ENCODE peak calls at places on chromosome 22, in five cellular contexts. Y, T, B, H and M are unnamed samples.
A peak's percentile ranks its signal among the peaks of the same experiment; 100 is the strongest.

GRCh38 chr22:41998361-41999261 is at the start of gene WBP2NL:
- DNase-seq in Y (peak; percentile 66), T (no peak), B (no peak), H (no peak), M (peak; percentile 42)

GRCh38 chr22:44181912-44182590 is 1.3 kb downstream of the PARVG start:
- DNase-seq in Y (no peak), T (no peak), B (no peak), H (no peak), M (no peak)

GRCh38 chr22:17348464-17349103 is 20.7 kb upstream of the CECR2 start:
- DNase-seq in Y (no peak), T (no peak), B (no peak), H (no peak), M (no peak)

GRCh38 chr22:32355760-32356159 is 1.9 kb upstream of the RFPL3 start:
- DNase-seq in Y (no peak), T (peak; percentile 18), B (no peak), H (peak; percentile 48), M (peak; percentile 5)

GRCh38 chr22:22201185-22201924 is 43.2 kb upstream of the VPREB1 start:
- DNase-seq in Y (peak; percentile 90), T (peak; percentile 25), B (peak; percentile 87), H (no peak), M (peak; percentile 30)

GRCh38 chr22:29668681-29669080 is 51.1 kb upstream of the CABP7 start:
- DNase-seq in Y (no peak), T (no peak), B (no peak), H (no peak), M (no peak)

GRCh38 chr22:48943567-48944432 is 883.9 kb downstream of the BRD1 start:
- DNase-seq in Y (peak; percentile 55), T (peak; percentile 97), B (peak; percentile 77), H (no peak), M (no peak)

GRCh38 chr22:29780781-29781676 is 13.9 kb downstream of the UQCR10 start:
- DNase-seq in Y (peak; percentile 89), T (peak; percentile 56), B (no peak), H (no peak), M (no peak)

GRCh38 chr22:49099089-49099488 is 728.6 kb downstream of the BRD1 start:
- DNase-seq in Y (no peak), T (no peak), B (no peak), H (no peak), M (no peak)

GRCh38 chr22:17774206-17774927 is at the start of gene BID:
- DNase-seq in Y (peak; percentile 81), T (no peak), B (no peak), H (no peak), M (no peak)

GRCh38 chr22:41917906-41918791 is 3.3 kb upstream of the SHISA8 start:
- DNase-seq in Y (no peak), T (no peak), B (no peak), H (no peak), M (no peak)

GRCh38 chr22:42649261-42650056 is at the start of gene CYB5R3:
- DNase-seq in Y (peak; percentile 93), T (peak; percentile 51), B (peak; percentile 90), H (peak; percentile 42), M (peak; percentile 42)

GRCh38 chr22:17191163-17191562 is 28.1 kb downstream of the ADA2 start:
- DNase-seq in Y (no peak), T (no peak), B (no peak), H (no peak), M (no peak)

GRCh38 chr22:22371031-22371541 is 126.5 kb downstream of the VPREB1 start:
- DNase-seq in Y (peak; percentile 76), T (no peak), B (no peak), H (no peak), M (no peak)

GRCh38 chr22:36398602-36399472 is 11.1 kb upstream of the MYH9 start:
- DNase-seq in Y (no peak), T (peak; percentile 51), B (no peak), H (no peak), M (no peak)

GRCh38 chr22:20435436-20436308 is 2.0 kb downstream of the SCARF2 start:
- DNase-seq in Y (no peak), T (no peak), B (no peak), H (no peak), M (no peak)

GRCh38 chr22:20433686-20434241 is 3.9 kb downstream of the SCARF2 start:
- DNase-seq in Y (no peak), T (no peak), B (no peak), H (no peak), M (no peak)

GRCh38 chr22:20434264-20434751 is 3.3 kb downstream of the SCARF2 start:
- DNase-seq in Y (no peak), T (no peak), B (no peak), H (no peak), M (no peak)

GRCh38 chr22:20433191-20433590 is 4.4 kb downstream of the SCARF2 start:
- DNase-seq in Y (no peak), T (no peak), B (no peak), H (no peak), M (no peak)

GRCh38 chr22:20434773-20435172 is 2.9 kb downstream of the SCARF2 start:
- DNase-seq in Y (no peak), T (no peak), B (no peak), H (no peak), M (no peak)
- TF ChIP-seq YY1 in Y (no peak), T (no peak), B (no peak), H (no peak), M (no peak)

DNA sequence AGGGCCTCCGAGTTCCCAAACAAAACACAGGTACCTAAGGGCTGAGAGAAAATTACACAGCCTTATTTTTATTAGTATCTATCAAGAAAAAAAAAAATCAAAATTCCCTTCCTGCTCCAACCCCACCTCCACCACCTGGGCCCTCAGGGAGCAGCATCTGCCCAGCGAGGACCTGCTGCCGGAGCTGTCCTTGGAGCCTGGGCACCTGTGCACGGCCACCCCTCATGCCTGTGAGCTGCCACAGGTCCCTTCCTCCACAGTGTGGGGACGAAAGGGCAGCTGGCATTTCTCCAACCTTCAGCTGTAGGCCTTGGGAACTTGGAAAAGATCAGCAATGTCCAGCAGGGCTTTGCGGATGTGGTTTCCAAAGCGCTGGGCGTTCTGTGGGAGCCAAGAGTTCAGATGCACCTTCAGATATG is 6.3 kb upstream of the SYCE3 start:
- DNase-seq in Y (no peak), T (peak; percentile 78), B (no peak), H (no peak), M (no peak)
- TF ChIP-seq ZNF274 in Y (no peak), T (no peak), B (no peak), H (no peak), M (no peak)

DNA sequence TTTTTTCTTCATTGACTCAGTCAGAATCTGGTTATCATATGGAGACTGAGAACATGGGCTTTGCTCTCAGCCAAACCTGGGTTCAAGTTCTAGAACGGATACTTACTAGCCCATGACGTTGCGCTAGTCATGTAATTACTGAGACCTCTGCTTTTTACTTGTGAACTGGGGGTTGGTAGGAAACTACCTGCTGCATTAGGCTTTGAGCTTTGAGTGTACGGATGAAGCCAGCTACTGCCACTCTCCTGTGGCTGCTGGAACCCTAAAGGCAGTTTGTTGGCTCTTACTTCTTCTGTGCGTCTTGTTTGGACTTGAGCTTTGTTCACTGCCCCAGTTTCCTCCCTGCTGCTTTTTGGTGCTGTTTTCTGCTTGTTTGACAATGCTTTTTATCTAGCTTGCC is 18.1 kb downstream of the PPP6R2 start:
- DNase-seq in Y (no peak), T (no peak), B (no peak), H (no peak), M (no peak)
- TF ChIP-seq YY1 in Y (no peak), T (no peak), B (no peak), H (no peak), M (no peak)

GRCh38 chr22:19354201-19354600 is 62.7 kb upstream of the CLTCL1 start:
- DNase-seq in Y (no peak), T (no peak), B (no peak), H (no peak), M (no peak)
- TF ChIP-seq ZNF274 in Y (no peak), T (no peak), B (no peak), H (no peak), M (no peak)

DNA sequence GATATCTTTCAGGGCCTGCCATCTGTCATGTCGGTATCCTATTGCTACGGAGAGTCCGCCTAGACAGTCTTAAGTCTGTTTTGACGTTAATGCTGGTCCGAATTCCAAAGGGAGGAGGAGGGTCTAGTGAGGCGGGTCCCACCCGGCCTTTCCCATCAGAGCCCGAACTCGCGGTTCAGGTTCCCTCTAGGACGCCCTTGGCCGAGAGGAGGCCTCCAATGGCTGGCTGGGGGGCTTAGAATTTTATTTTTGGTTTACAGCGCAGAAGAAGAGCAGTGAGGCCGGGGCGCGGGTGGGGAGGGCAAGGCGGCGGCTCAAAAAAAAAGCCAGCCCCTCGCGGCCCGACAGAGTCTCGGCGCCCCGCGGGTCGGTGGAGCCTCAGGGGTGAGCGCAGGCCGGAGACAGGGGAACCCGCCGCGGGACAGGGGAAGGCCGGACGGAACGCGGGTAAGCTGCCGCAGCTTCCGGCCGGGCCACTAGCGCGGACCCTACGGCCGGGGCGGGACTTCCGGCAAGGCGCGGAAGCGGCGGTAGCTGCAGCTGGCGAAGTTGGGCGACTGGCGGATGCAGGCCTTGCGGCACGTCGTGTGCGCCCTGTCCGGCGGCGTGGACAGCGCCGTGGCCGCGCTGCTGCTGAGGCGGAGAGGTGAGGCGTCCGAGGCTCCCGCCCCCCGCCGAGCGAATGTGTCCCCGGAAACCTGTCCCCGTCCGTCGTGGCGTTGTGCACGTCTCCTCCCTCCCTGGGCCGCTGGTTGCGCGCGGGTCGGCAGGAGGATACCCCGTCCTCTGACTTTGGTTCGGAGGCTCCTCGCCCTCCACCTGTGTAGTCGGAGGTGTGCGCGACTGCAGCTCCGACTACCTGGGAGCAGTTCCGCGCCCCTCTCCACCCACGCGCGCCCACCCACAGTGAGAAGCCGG is at the start of gene TRMU:
- DNase-seq in Y (peak; percentile 90), T (peak; percentile 71), B (peak; percentile 87), H (peak; percentile 60), M (peak; percentile 70)
- TF ChIP-seq YY1 in Y (peak; percentile 60), T (peak; percentile 83), B (peak; percentile 62), H (peak; percentile 70), M (no peak)

DNA sequence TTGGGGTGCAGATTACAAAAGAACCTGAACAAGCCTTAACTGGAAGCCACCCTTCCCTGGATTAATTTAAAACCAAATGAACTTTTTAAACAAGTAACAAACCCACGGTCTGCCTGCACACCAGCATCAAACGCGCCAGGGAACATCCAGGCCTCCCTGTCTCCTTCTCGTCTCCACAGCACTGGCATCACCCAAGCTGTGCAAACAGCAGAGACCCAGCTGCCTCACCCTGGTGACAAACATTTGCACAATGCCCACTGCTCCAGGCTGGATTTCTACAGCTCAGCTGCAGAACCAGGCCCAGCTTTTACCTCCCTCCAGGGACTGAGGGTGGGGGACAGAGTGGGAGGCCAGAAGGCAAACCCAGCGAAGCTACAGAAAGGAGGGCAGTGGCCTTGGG is 7.0 kb downstream of the RPL3 start:
- DNase-seq in Y (no peak), T (no peak), B (no peak), H (no peak), M (no peak)
- TF ChIP-seq ZNF274 in Y (no peak), T (no peak), B (no peak), H (no peak), M (no peak)

GRCh38 chr22:27825174-27825573 is 23.6 kb upstream of the MN1 start:
- DNase-seq in Y (no peak), T (no peak), B (peak; percentile 77), H (no peak), M (no peak)
- TF ChIP-seq YY1 in Y (no peak), T (no peak), B (no peak), H (no peak), M (no peak)